ENCODE peak calls at places on chromosomes 11 and 22, in ten cellular contexts. W is GM23248; U is CD4-positive, alpha-beta memory T cell; D is pancreas; R is stomach; F is Panc1; T is heart left ventricle; N is endodermal cell; X is prostate gland; B is tibial artery. A is an unnamed sample.

GRCh38 chr11:19577391-19577831 is 135.2 kb upstream of the NAV2 start:
- DNase-seq in T (peak; percentile 41), F (no peak), R (peak; percentile 41), N (no peak), X (no peak), U (no peak), B (no peak), D (no peak), W (peak; percentile 41), A (no peak)

GRCh38 chr11:12266943-12267342 is 110.4 kb upstream of the PARVA start:
- DNase-seq in W (no peak), D (no peak), U (no peak), F (no peak), T (no peak), N (peak; percentile 81), X (no peak), R (no peak), B (no peak), A (no peak)

GRCh38 chr11:60251485-60252207 is 8.7 kb upstream of the MS4A4E start:
- DNase-seq in U (peak; percentile 19), B (no peak), T (no peak), D (no peak), R (no peak), X (no peak), F (peak; percentile 7), W (peak; percentile 1), N (peak; percentile 62), A (no peak)

GRCh38 chr11:75471134-75471943 is 38.3 kb upstream of the KLHL35 start:
- DNase-seq in N (no peak), U (no peak), F (no peak), T (no peak), B (no peak), X (no peak), D (peak; percentile 29), W (no peak), R (no peak), A (no peak)

GRCh38 chr11:63536669-63537292 is at the start of gene PLAAT4:
- DNase-seq in U (peak; percentile 59), T (peak; percentile 28), N (no peak), W (peak; percentile 62), X (peak; percentile 28), R (peak; percentile 54), D (peak; percentile 68), F (no peak), B (peak; percentile 33), A (peak; percentile 38)

GRCh38 chr22:35686298-35686697 is 31.4 kb upstream of the APOL5 start:
- DNase-seq in N (no peak), F (no peak), U (no peak), X (no peak), R (no peak), B (no peak), W (no peak), D (no peak), T (no peak), A (no peak)

GRCh38 chr11:8906629-8907028 is 4.4 kb upstream of the AKIP1 start:
- DNase-seq in F (peak; percentile 66), X (no peak), N (no peak), B (no peak), U (no peak), R (no peak), D (no peak), T (no peak), W (peak; percentile 83), A (no peak)

GRCh38 chr11:111604392-111605009 is 2.3 kb downstream of the SIK2 start:
- DNase-seq in T (no peak), W (peak; percentile 70), X (no peak), R (no peak), D (no peak), F (no peak), N (no peak), U (peak; percentile 47), B (no peak), A (no peak)

GRCh38 chr22:29541845-29542244 is 11.7 kb downstream of the THOC5 start:
- DNase-seq in D (no peak), F (no peak), U (no peak), W (no peak), X (no peak), T (no peak), B (no peak), R (no peak), N (no peak), A (no peak)

GRCh38 chr11:108221981-108222685 is at the start of gene NPAT:
- DNase-seq in B (peak; percentile 23), W (no peak), F (no peak), U (no peak), D (no peak), R (peak; percentile 31), X (no peak), T (no peak), N (no peak), A (no peak)

GRCh38 chr11:41273908-41274307 is 185.5 kb downstream of the LRRC4C start:
- DNase-seq in X (no peak), W (no peak), R (no peak), B (no peak), D (no peak), T (no peak), U (no peak), F (no peak), N (peak; percentile 55), A (no peak)

GRCh38 chr11:62786318-62787004 is 741 bp upstream of the TMEM179B start:
- DNase-seq in U (peak; percentile 82), R (peak; percentile 93), D (peak; percentile 94), F (no peak), N (peak; percentile 97), T (peak; percentile 90), W (peak; percentile 92), X (peak; percentile 87), B (peak; percentile 86), A (peak; percentile 88)

GRCh38 chr11:43998308-43998707 is 49.5 kb upstream of the ACCSL start:
- DNase-seq in D (no peak), B (no peak), T (no peak), F (no peak), N (no peak), R (no peak), X (no peak), U (no peak), W (no peak), A (no peak)

GRCh38 chr22:49697047-49697446 is 130.6 kb downstream of the BRD1 start:
- DNase-seq in W (no peak), T (no peak), N (no peak), D (no peak), U (no peak), F (no peak), X (no peak), R (no peak), B (no peak), A (no peak)

GRCh38 chr11:33690290-33691050 is 10.2 kb downstream of the C11orf91 start:
- DNase-seq in D (no peak), N (no peak), W (peak; percentile 99), F (peak; percentile 96), T (peak; percentile 73), X (no peak), U (no peak), R (peak; percentile 51), B (peak; percentile 88), A (no peak)

GRCh38 chr11:33689089-33689488 is 11.5 kb downstream of the C11orf91 start:
- DNase-seq in U (no peak), X (no peak), B (no peak), R (no peak), W (peak; percentile 64), N (no peak), F (no peak), T (no peak), D (no peak), A (no peak)

GRCh38 chr11:33687733-33688479 is 12.7 kb downstream of the C11orf91 start:
- DNase-seq in B (peak; percentile 44), F (no peak), X (peak; percentile 30), R (no peak), N (peak; percentile 84), D (no peak), U (no peak), W (peak; percentile 86), T (no peak), A (no peak)

GRCh38 chr11:33691051-33691864 is 9.4 kb downstream of the C11orf91 start:
- DNase-seq in U (no peak), T (no peak), D (no peak), X (no peak), N (no peak), W (peak; percentile 40), R (no peak), F (no peak), B (no peak), A (no peak)

GRCh38 chr11:33689506-33689905 is 11.1 kb downstream of the C11orf91 start:
- DNase-seq in W (peak; percentile 40), B (no peak), D (no peak), R (no peak), X (no peak), U (no peak), T (no peak), F (no peak), N (no peak), A (no peak)
- H3K27ac ChIP-seq in W (peak overlapping the region; percentile 98), B (peak overlapping the region; percentile 77), D (peak overlapping the region; percentile 16), R (peak overlapping the region; percentile 86), X (no peak overlapping the region), U (no peak overlapping the region), T (peak overlapping the region; percentile 90), F (peak overlapping the region; percentile 94), N (no peak overlapping the region), A (peak overlapping the region; percentile 88)

DNA sequence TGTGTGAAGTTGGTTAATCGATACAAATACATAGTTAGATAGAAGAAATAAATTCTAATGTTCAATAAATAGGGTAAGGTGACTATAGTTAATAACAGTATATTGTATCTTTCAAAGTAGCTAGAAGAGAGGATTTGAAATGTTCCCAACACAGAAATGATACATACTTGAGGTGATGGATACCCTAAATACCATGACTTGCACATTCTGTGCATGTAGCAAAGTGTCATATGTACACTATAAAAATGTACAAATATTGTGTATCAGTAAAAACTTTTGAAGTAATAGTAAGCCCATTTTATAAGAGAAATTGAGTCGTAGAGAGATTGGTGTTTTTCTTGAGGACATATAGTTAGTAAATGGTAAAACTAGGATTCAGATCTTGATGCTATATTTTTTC is 56.4 kb upstream of the PGR start:
- DNase-seq in T (no peak), D (no peak), U (no peak), N (no peak), X (no peak), R (no peak), B (no peak), F (no peak), W (no peak), A (no peak)
- H3K4me1 ChIP-seq in T (no peaks in the 10 kb centered on the region), D (no peaks in the 10 kb centered on the region), U (no peaks in the 10 kb centered on the region), N (no peaks in the 10 kb centered on the region), X (no peaks in the 10 kb centered on the region), R (no peaks in the 10 kb centered on the region), B (peaks cover 28% of the 10 kb centered on the region), F (no peaks in the 10 kb centered on the region), W (no peaks in the 10 kb centered on the region), A (peaks cover 2% of the 10 kb centered on the region)

GRCh38 chr11:2446590-2447252 is 1.9 kb downstream of the KCNQ1 start:
- DNase-seq in T (peak; percentile 53), F (no peak), X (no peak), D (peak; percentile 51), N (no peak), W (no peak), U (no peak), B (peak; percentile 48), R (no peak), A (no peak)
- H3K27ac ChIP-seq in T (peak overlapping the region; percentile 49), F (no peak overlapping the region), X (no peak overlapping the region), D (no peak overlapping the region), N (no peak overlapping the region), W (no peak overlapping the region), U (peak overlapping the region; percentile 1), B (no peak overlapping the region), R (peak overlapping the region; percentile 82), A (no peak overlapping the region)

DNA sequence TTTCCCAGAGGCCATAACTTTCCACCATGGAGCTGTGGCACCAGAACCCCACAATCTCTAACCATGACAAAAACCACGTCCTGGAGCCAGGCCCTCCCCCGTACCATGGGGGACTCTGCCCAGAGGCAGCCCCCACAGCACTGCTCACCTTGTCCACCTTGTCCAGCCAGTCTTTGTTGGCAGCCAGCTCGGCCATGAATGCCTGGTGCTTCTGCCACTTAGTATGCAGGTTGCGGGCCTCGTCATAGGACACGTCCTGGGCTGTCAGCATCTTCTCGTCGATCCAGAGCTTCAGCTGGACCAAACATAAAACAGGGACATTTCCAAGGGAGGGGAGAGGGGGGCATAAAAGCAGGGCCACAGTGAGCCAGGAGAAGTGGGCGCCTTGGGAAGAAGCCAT is 20.8 kb upstream of the RBM4B start:
- DNase-seq in U (no peak), R (no peak), B (no peak), F (no peak), X (no peak), T (no peak), W (no peak), D (no peak), N (no peak), A (no peak)
- H3K4me1 ChIP-seq in U (no peaks in the 10 kb centered on the region), R (no peaks in the 10 kb centered on the region), B (no peaks in the 10 kb centered on the region), F (no peaks in the 10 kb centered on the region), X (no peaks in the 10 kb centered on the region), T (no peaks in the 10 kb centered on the region), W (no peaks in the 10 kb centered on the region), D (no peaks in the 10 kb centered on the region), N (no peaks in the 10 kb centered on the region), A (no peaks in the 10 kb centered on the region)